ENCODE peak calls at places on chromosomes 7 and 10, in six cellular contexts. J is iPS DF 6.9, F is cardiac muscle cell, U is left lung, M is pancreas, A is Panc1. R is an unnamed sample.

GRCh38 chr10:119526149-119526548 is 16.4 kb downstream of the RGS10 start:
- DNase-seq in F (no peak), M (no peak), J (no peak), A (no peak), U (no peak), R (no peak)

GRCh38 chr10:132674311-132674710 is 111.6 kb downstream of the NKX6-2 start:
- DNase-seq in J (no peak), A (no peak), M (no peak), U (peak; percentile 30), F (no peak), R (no peak)

GRCh38 chr10:61078542-61078941 is 134.6 kb upstream of the RHOBTB1 start:
- DNase-seq in A (no peak), J (no peak), F (no peak), M (no peak), U (no peak), R (no peak)

GRCh38 chr7:129951076-129952011 is 1.4 kb downstream of the UBE2H start:
- DNase-seq in U (no peak), F (peak; percentile 46), A (no peak), M (no peak), J (no peak), R (peak; percentile 52)

GRCh38 chr10:61140765-61141392 is 196.9 kb upstream of the RHOBTB1 start:
- DNase-seq in M (peak; percentile 16), U (no peak), J (no peak), A (peak; percentile 67), F (peak; percentile 50), R (peak; percentile 63)

GRCh38 chr7:5777932-5778331 is 3.5 kb downstream of the RNF216 start:
- DNase-seq in M (no peak), F (no peak), U (no peak), A (no peak), J (no peak), R (no peak)

GRCh38 chr10:89327803-89328441 is at the start of gene IFIT3:
- DNase-seq in F (peak; percentile 57), J (no peak), A (peak; percentile 64), U (no peak), M (no peak), R (peak; percentile 84)

GRCh38 chr10:108184129-108184528 is 1019.6 kb upstream of the SORCS1 start:
- DNase-seq in J (no peak), A (no peak), U (no peak), M (no peak), F (no peak), R (no peak)

GRCh38 chr7:44087914-44088838 is 5.8 kb upstream of the POLM start:
- DNase-seq in U (peak; percentile 43), M (peak; percentile 43), J (no peak), A (no peak), F (no peak), R (no peak)

GRCh38 chr10:23047201-23048050 is 48.0 kb upstream of the MSRB2 start:
- DNase-seq in M (no peak), A (no peak), J (no peak), F (peak; percentile 53), U (no peak), R (no peak)

GRCh38 chr10:25026463-25026862 is 10.1 kb downstream of the THNSL1 start:
- DNase-seq in A (no peak), U (no peak), J (no peak), F (no peak), M (no peak), R (no peak)

GRCh38 chr7:135232087-135232486 is 1.6 kb upstream of the STRA8 start:
- DNase-seq in F (no peak), M (no peak), U (no peak), A (no peak), J (no peak), R (no peak)

GRCh38 chr10:132096223-132096622 is 30.5 kb downstream of the JAKMIP3 start:
- DNase-seq in J (no peak), U (no peak), A (peak; percentile 30), M (no peak), F (no peak), R (no peak)

GRCh38 chr10:23158370-23158769 is 33.7 kb upstream of the PTF1A start:
- DNase-seq in J (no peak), M (no peak), F (peak; percentile 81), A (peak; percentile 39), U (no peak), R (peak; percentile 72)

GRCh38 chr7:82291931-82292330 is 151.6 kb downstream of the CACNA2D1 start:
- DNase-seq in A (no peak), M (no peak), U (no peak), J (no peak), F (no peak), R (no peak)

GRCh38 chr10:59700709-59701108 is 8.9 kb downstream of the SLC16A9 start:
- DNase-seq in A (no peak), F (peak; percentile 15), J (no peak), U (no peak), M (no peak), R (peak; percentile 17)

GRCh38 chr10:121069061-121069850 is 218.1 kb downstream of the WDR11 start:
- DNase-seq in M (no peak), A (no peak), F (no peak), U (no peak), J (no peak), R (no peak)

GRCh38 chr7:17680026-17680425 is 260.3 kb downstream of the SNX13 start:
- DNase-seq in J (no peak), F (peak; percentile 59), U (no peak), M (no peak), A (no peak), R (no peak)

GRCh38 chr10:59702347-59702746 is 7.3 kb downstream of the SLC16A9 start:
- DNase-seq in A (no peak), M (no peak), J (no peak), U (no peak), F (no peak), R (no peak)

GRCh38 chr10:79095316-79095715 is 26.6 kb downstream of the ZMIZ1 start:
- DNase-seq in M (no peak), F (no peak), J (no peak), U (no peak), A (no peak), R (no peak)

GRCh38 chr10:98033515-98033914 is 3.1 kb upstream of the CRTAC1 start:
- DNase-seq in J (no peak), M (no peak), A (no peak), U (no peak), F (no peak), R (no peak)

GRCh38 chr10:67818323-67818722 is 19.7 kb downstream of the DNAJC12 start:
- DNase-seq in A (peak; percentile 76), F (no peak), J (no peak), U (no peak), M (no peak), R (no peak)

GRCh38 chr10:125331056-125331455 is 170.7 kb upstream of the CTBP2 start:
- DNase-seq in M (no peak), U (no peak), J (no peak), F (no peak), A (no peak), R (no peak)

GRCh38 chr10:87752571-87752970 is 65.5 kb downstream of the ATAD1 start:
- DNase-seq in J (no peak), U (no peak), M (no peak), F (no peak), A (no peak), R (no peak)

GRCh38 chr10:93206652-93207051 is 133.0 kb downstream of the CYP26A1 start:
- DNase-seq in F (peak; percentile 44), A (no peak), M (no peak), U (no peak), J (no peak), R (no peak)

GRCh38 chr7:150665075-150665794 is 20.3 kb upstream of the GIMAP2 start:
- DNase-seq in M (no peak), U (no peak), J (no peak), A (no peak), F (no peak), R (no peak)

GRCh38 chr7:150666412-150666811 is 19.1 kb upstream of the GIMAP2 start:
- DNase-seq in J (no peak), A (no peak), U (no peak), M (no peak), F (no peak), R (no peak)

GRCh38 chr7:150665882-150666281 is 19.6 kb upstream of the GIMAP2 start:
- DNase-seq in A (no peak), J (no peak), M (no peak), U (no peak), F (no peak), R (no peak)

GRCh38 chr7:150668977-150669376 is 16.5 kb upstream of the GIMAP2 start:
- DNase-seq in U (no peak), A (no peak), M (no peak), F (no peak), J (no peak), R (no peak)

DNA sequence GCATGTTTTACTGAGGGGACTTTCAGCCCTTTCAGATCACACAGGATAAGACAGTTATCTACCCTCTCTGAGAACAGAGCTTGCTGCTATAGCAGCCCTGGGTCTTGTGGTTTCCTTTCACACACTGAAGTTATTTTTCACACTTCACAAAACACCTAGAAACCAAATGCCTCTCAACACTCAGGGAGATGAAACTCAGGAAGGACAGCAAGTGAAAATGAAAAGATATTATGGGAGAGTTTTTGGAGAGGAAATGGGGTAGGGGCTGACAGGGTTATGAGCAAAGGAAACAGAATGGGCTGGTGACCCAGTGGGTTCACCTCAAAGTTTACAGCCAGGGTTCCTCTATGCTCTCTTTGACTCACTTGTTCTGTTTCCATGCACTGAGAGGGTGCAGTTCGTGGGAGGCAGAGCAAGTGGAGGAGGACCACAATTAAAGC is 17.0 kb upstream of the GIMAP2 start:
- DNase-seq in M (no peak), J (no peak), U (no peak), A (no peak), F (no peak), R (no peak)
- H3K4me3 ChIP-seq in M (no peak overlapping the region), J (no peak overlapping the region), U (no peak overlapping the region), A (no peak overlapping the region), F (no peak overlapping the region), R (no peak overlapping the region)

GRCh38 chr10:69787681-69788080 is 14.0 kb upstream of the COL13A1 start:
- DNase-seq in M (no peak), A (no peak), U (no peak), J (no peak), F (no peak), R (no peak)

GRCh38 chr10:69786791-69787190 is 14.9 kb upstream of the COL13A1 start:
- DNase-seq in M (no peak), J (no peak), U (no peak), F (no peak), A (no peak), R (no peak)

GRCh38 chr10:69780070-69780469 is 21.6 kb upstream of the COL13A1 start:
- DNase-seq in F (no peak), M (no peak), A (no peak), U (no peak), J (no peak), R (no peak)

GRCh38 chr10:69789164-69789576 is 12.5 kb upstream of the COL13A1 start:
- DNase-seq in A (no peak), F (no peak), J (no peak), U (no peak), M (no peak), R (no peak)

GRCh38 chr10:69783515-69783914 is 18.2 kb upstream of the COL13A1 start:
- DNase-seq in M (no peak), U (no peak), F (no peak), J (no peak), A (no peak), R (no peak)
- H3K27me3 ChIP-seq in M (no peaks in the 10 kb centered on the region), U (no peaks in the 10 kb centered on the region), F (peaks cover 26% of the 10 kb centered on the region), J (no peaks in the 10 kb centered on the region), A (peaks cover 14% of the 10 kb centered on the region), R (peaks cover 3% of the 10 kb centered on the region)

GRCh38 chr10:81270051-81270450 is 604.9 kb upstream of the NRG3 start:
- DNase-seq in F (no peak), J (no peak), U (no peak), A (no peak), M (no peak), R (no peak)
- H3K9me3 ChIP-seq in F (no peaks in the 10 kb centered on the region), J (no peaks in the 10 kb centered on the region), U (peaks cover 5% of the 10 kb centered on the region), A (no peaks in the 10 kb centered on the region), M (no peaks in the 10 kb centered on the region), R (no peaks in the 10 kb centered on the region)

GRCh38 chr7:128915841-128916642 is 5.5 kb upstream of the KCP start:
- DNase-seq in U (no peak), A (no peak), M (no peak), J (no peak), F (no peak), R (no peak)
- H3K4me3 ChIP-seq in U (no peak overlapping the region), A (no peak overlapping the region), M (no peak overlapping the region), J (peak overlapping the region; percentile 58), F (no peak overlapping the region), R (no peak overlapping the region)